ENCODE peak calls at places on chromosomes 7 and 10, in four cellular contexts. W is fibroblast of lung; L is Caki2; H is stimulated activated CD4-positive, alpha-beta T cell treated with anti-CD3 and anti-CD28 coated beads, Interleukin-1b, Interleukin-23, amount 100 ng/mL, for 24 hours. Q is an unnamed sample.

GRCh38 chr10:132590752-132591121 is 53.1 kb downstream of the INPP5A start:
- DNase-seq in L (no peak), H (no peak), W (peak), Q (no peak)

GRCh38 chr10:5775705-5776104 is 37.5 kb downstream of the GDI2 start:
- DNase-seq in L (no peak), W (no peak), H (peak), Q (peak)

GRCh38 chr10:58513189-58514101 is 773 bp downstream of the BICC1 start:
- DNase-seq in H (no peak), W (peak), L (peak), Q (no peak)

GRCh38 chr7:155644971-155645509 is 579 bp downstream of the RBM33 start:
- DNase-seq in H (peak), W (peak), L (peak), Q (no peak)

GRCh38 chr10:70222340-70222794 is 10.9 kb downstream of the PPA1 start:
- DNase-seq in L (no peak), H (no peak), W (no peak), Q (no peak)

GRCh38 chr10:5538446-5538845 is 13.7 kb downstream of the CALML3 start:
- DNase-seq in H (no peak), L (no peak), W (peak), Q (no peak)

GRCh38 chr7:5139998-5140397 is 50.0 kb upstream of the WIPI2 start:
- DNase-seq in L (no peak), H (no peak), W (peak), Q (no peak)

GRCh38 chr10:93198401-93199175 is 124.9 kb downstream of the CYP26A1 start:
- DNase-seq in L (no peak), H (no peak), W (peak), Q (no peak)

GRCh38 chr7:98107313-98107691 is 640 bp downstream of the LMTK2 start:
- DNase-seq in H (peak), W (no peak), L (no peak), Q (no peak)

GRCh38 chr7:37961251-37961650 is 40.8 kb downstream of the EPDR1 start:
- DNase-seq in H (no peak), W (no peak), L (no peak), Q (no peak)

GRCh38 chr7:106071356-106071998 is 40.6 kb downstream of the SYPL1 start:
- DNase-seq in W (peak), H (peak), L (no peak), Q (peak)

GRCh38 chr7:21059069-21059468 is 272.4 kb upstream of the SP8 start:
- DNase-seq in L (no peak), W (no peak), H (no peak), Q (no peak)

GRCh38 chr10:88091490-88092061 is 228.2 kb downstream of the PTEN start:
- DNase-seq in H (peak), L (no peak), W (no peak), Q (peak)

GRCh38 chr10:87842776-87843497 is 20.4 kb downstream of the KLLN start:
- DNase-seq in L (peak), H (no peak), W (peak), Q (no peak)

GRCh38 chr7:65004575-65004974 is 1.9 kb downstream of the ERV3-1 start:
- DNase-seq in L (no peak), W (no peak), H (no peak), Q (no peak)

GRCh38 chr7:17183630-17184328 is 114.7 kb upstream of the AHR start:
- DNase-seq in L (no peak), W (peak), H (no peak), Q (no peak)

GRCh38 chr10:13686331-13686752 is 99.6 kb downstream of the PRPF18 start:
- DNase-seq in L (no peak), H (no peak), W (peak), Q (no peak)

GRCh38 chr10:106863549-106863948 is 301.0 kb downstream of the SORCS1 start:
- DNase-seq in L (no peak), H (no peak), W (no peak), Q (no peak)

GRCh38 chr10:126704637-126705036 is 34.1 kb upstream of the C10orf90 start:
- DNase-seq in W (no peak), L (no peak), H (no peak), Q (no peak)

GRCh38 chr7:91185771-91186170 is 78.5 kb upstream of the FZD1 start:
- DNase-seq in H (no peak), W (peak), L (no peak), Q (no peak)

GRCh38 chr10:6314620-6315205 is 112.0 kb downstream of the PFKFB3 start:
- DNase-seq in H (no peak), W (no peak), L (no peak), Q (no peak)

GRCh38 chr7:159107052-159107892 is 37.4 kb downstream of the VIPR2 start:
- DNase-seq in L (no peak), H (no peak), W (no peak), Q (no peak)

GRCh38 chr10:44068716-44069482 is 316.0 kb downstream of the CXCL12 start:
- DNase-seq in H (no peak), L (no peak), W (no peak), Q (no peak)

GRCh38 chr7:1928555-1929348 is 258.7 kb downstream of the ELFN1 start:
- DNase-seq in L (no peak), W (no peak), H (no peak), Q (peak)

GRCh38 chr10:110733256-110733952 is 89.3 kb downstream of the RBM20 start:
- DNase-seq in W (peak), L (peak), H (no peak), Q (no peak)

GRCh38 chr10:7895699-7896090 is 77.4 kb downstream of the TAF3 start:
- DNase-seq in W (no peak), L (no peak), H (no peak), Q (no peak)

GRCh38 chr10:3331680-3332230 is 159.2 kb upstream of the PITRM1 start:
- DNase-seq in L (no peak), W (no peak), H (no peak), Q (no peak)

GRCh38 chr7:105245398-105246099 is 143.2 kb downstream of the SRPK2 start:
- DNase-seq in H (no peak), L (peak), W (no peak), Q (no peak)

GRCh38 chr10:775245-776075 is 86.0 kb upstream of the DIP2C start:
- DNase-seq in H (no peak), L (peak), W (peak), Q (no peak)

GRCh38 chr10:70925377-70926214 is 37.2 kb upstream of the PCBD1 start:
- DNase-seq in W (peak), H (peak), L (peak), Q (peak)

GRCh38 chr7:84985073-84985784 is 201.6 kb downstream of the SEMA3D start:
- DNase-seq in L (no peak), W (peak), H (no peak), Q (no peak)

GRCh38 chr10:12868229-12868628 is 133.3 kb downstream of the CCDC3 start:
- DNase-seq in L (no peak), H (no peak), W (peak), Q (no peak)

GRCh38 chr10:112227331-112227961 is 43.9 kb upstream of the GPAM start:
- DNase-seq in H (no peak), W (peak), L (no peak), Q (no peak)

GRCh38 chr7:88243345-88243909 is 23.6 kb upstream of the SRI start:
- DNase-seq in H (no peak), L (peak), W (peak), Q (no peak)

GRCh38 chr7:108455833-108456677 is at the start of gene NRCAM:
- DNase-seq in H (peak), L (peak), W (peak), Q (peak)

GRCh38 chr10:116104210-116104932 is 168.6 kb downstream of the GFRA1 start:
- DNase-seq in W (peak), L (no peak), H (no peak), Q (no peak)

GRCh38 chr10:120824864-120825263 is 26.3 kb upstream of the WDR11 start:
- DNase-seq in H (peak), W (peak), L (no peak), Q (no peak)

GRCh38 chr7:74051629-74052410 is 23.8 kb downstream of the ELN start:
- DNase-seq in W (no peak), H (no peak), L (no peak), Q (no peak)

GRCh38 chr7:155357573-155358041 is 59.9 kb downstream of the INSIG1 start:
- DNase-seq in H (no peak), W (no peak), L (no peak), Q (no peak)

Q was measured in naive B cell.